ENCODE peak calls at places on chromosomes 5 and 9, in eight cellular contexts. One of them, this sample, is unnamed.

GRCh38 chr5:15995206-15996052 is 184.2 kb downstream of the MARCHF11 start:
- DNase-seq in neural crest cell: no peak
- DNase-seq in Calu3: no peak
- DNase-seq in MM.1S: peak; percentile 59
- DNase-seq in A549: peak; percentile 16
- DNase-seq in GM12865: no peak
- DNase-seq in psoas muscle: no peak
- DNase-seq in AG10803: peak; percentile 49
- DNase-seq in this sample: peak; percentile 38

GRCh38 chr9:135816179-135816970 is 91.0 kb downstream of the CAMSAP1 start:
- DNase-seq in Calu3: no peak
- DNase-seq in GM12865: no peak
- DNase-seq in A549: no peak
- DNase-seq in MM.1S: no peak
- DNase-seq in AG10803: no peak
- DNase-seq in neural crest cell: no peak
- DNase-seq in psoas muscle: no peak
- DNase-seq in this sample: no peak

GRCh38 chr5:142826741-142827492 is 56.7 kb downstream of the ARHGAP26 start:
- DNase-seq in psoas muscle: no peak
- DNase-seq in Calu3: peak; percentile 79
- DNase-seq in AG10803: peak; percentile 51
- DNase-seq in MM.1S: no peak
- DNase-seq in neural crest cell: no peak
- DNase-seq in A549: peak; percentile 47
- DNase-seq in GM12865: peak; percentile 29
- DNase-seq in this sample: peak; percentile 66

GRCh38 chr5:7779663-7780030 is 71.3 kb downstream of the CFAP90 start:
- DNase-seq in A549: no peak
- DNase-seq in neural crest cell: no peak
- DNase-seq in MM.1S: no peak
- DNase-seq in Calu3: no peak
- DNase-seq in AG10803: no peak
- DNase-seq in psoas muscle: no peak
- DNase-seq in GM12865: no peak
- DNase-seq in this sample: no peak

GRCh38 chr5:58314356-58315045 is 145.4 kb downstream of the PLK2 start:
- DNase-seq in neural crest cell: no peak
- DNase-seq in GM12865: no peak
- DNase-seq in Calu3: no peak
- DNase-seq in MM.1S: no peak
- DNase-seq in AG10803: no peak
- DNase-seq in psoas muscle: no peak
- DNase-seq in A549: peak; percentile 21
- DNase-seq in this sample: no peak

GRCh38 chr5:51378061-51378409 is 5.2 kb upstream of the ISL1 start:
- DNase-seq in GM12865: no peak
- DNase-seq in A549: no peak
- DNase-seq in MM.1S: no peak
- DNase-seq in Calu3: no peak
- DNase-seq in neural crest cell: no peak
- DNase-seq in AG10803: no peak
- DNase-seq in psoas muscle: no peak
- DNase-seq in this sample: no peak

GRCh38 chr5:132876020-132876759 is 2.7 kb downstream of the LEAP2 start:
- DNase-seq in psoas muscle: no peak
- DNase-seq in A549: no peak
- DNase-seq in Calu3: no peak
- DNase-seq in AG10803: peak; percentile 34
- DNase-seq in MM.1S: no peak
- DNase-seq in GM12865: no peak
- DNase-seq in neural crest cell: no peak
- DNase-seq in this sample: peak; percentile 60

GRCh38 chr5:35785601-35786085 is 71.0 kb upstream of the IL7R start:
- DNase-seq in neural crest cell: no peak
- DNase-seq in A549: no peak
- DNase-seq in AG10803: no peak
- DNase-seq in GM12865: no peak
- DNase-seq in Calu3: no peak
- DNase-seq in MM.1S: no peak
- DNase-seq in psoas muscle: no peak
- DNase-seq in this sample: no peak

GRCh38 chr9:130906727-130907416 is 10.3 kb upstream of the QRFP start:
- DNase-seq in neural crest cell: no peak
- DNase-seq in GM12865: no peak
- DNase-seq in MM.1S: no peak
- DNase-seq in AG10803: no peak
- DNase-seq in A549: no peak
- DNase-seq in Calu3: no peak
- DNase-seq in psoas muscle: no peak
- DNase-seq in this sample: no peak

GRCh38 chr5:172178301-172179031 is 9.6 kb downstream of the STK10 start:
- DNase-seq in Calu3: no peak
- DNase-seq in neural crest cell: no peak
- DNase-seq in psoas muscle: no peak
- DNase-seq in AG10803: no peak
- DNase-seq in MM.1S: peak; percentile 54
- DNase-seq in GM12865: peak; percentile 79
- DNase-seq in A549: no peak
- DNase-seq in this sample: no peak

GRCh38 chr5:82707741-82708140 is 369.5 kb downstream of the TMEM167A start:
- DNase-seq in neural crest cell: no peak
- DNase-seq in MM.1S: no peak
- DNase-seq in AG10803: no peak
- DNase-seq in psoas muscle: no peak
- DNase-seq in A549: no peak
- DNase-seq in GM12865: no peak
- DNase-seq in Calu3: no peak
- DNase-seq in this sample: no peak

GRCh38 chr5:141814064-141814982 is 63.9 kb downstream of the PCDH1 start:
- DNase-seq in psoas muscle: peak; percentile 34
- DNase-seq in A549: peak; percentile 55
- DNase-seq in AG10803: no peak
- DNase-seq in GM12865: peak; percentile 35
- DNase-seq in neural crest cell: peak; percentile 61
- DNase-seq in Calu3: peak; percentile 87
- DNase-seq in MM.1S: no peak
- DNase-seq in this sample: no peak
- TF ChIP-seq CTCF in psoas muscle: peak; percentile 39
- TF ChIP-seq CTCF in A549: peak; percentile 61
- TF ChIP-seq CTCF in AG10803: peak; percentile 61
- TF ChIP-seq CTCF in GM12865: peak; percentile 71
- TF ChIP-seq CTCF in neural crest cell: peak; percentile 65
- TF ChIP-seq CTCF in Calu3: peak; percentile 75
- TF ChIP-seq CTCF in MM.1S: peak; percentile 60
- TF ChIP-seq CTCF in this sample: peak; percentile 81

DNA sequence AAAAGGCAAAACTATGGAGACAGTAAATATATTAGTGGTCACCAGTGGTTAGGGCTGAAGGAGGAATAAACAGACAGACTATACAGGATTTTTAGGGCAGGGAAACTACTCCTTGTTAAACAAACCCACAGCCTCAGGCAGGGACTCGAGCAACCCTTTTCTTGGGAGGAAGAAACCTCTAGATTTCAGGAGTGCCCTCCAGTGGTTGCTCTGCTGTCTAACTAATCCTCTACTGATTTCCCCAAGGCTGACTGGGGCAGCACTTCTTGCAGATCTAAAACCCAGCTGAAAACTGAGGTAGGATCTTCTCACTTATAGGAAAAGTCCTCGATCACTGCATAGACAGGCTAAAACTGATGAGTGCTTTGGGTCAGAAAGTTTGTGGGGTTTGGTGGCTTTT is 176.8 kb downstream of the ISOC1 start:
- DNase-seq in MM.1S: peak; percentile 20
- DNase-seq in neural crest cell: no peak
- DNase-seq in A549: peak; percentile 9
- DNase-seq in Calu3: peak; percentile 36
- DNase-seq in GM12865: peak; percentile 21
- DNase-seq in AG10803: no peak
- DNase-seq in psoas muscle: no peak
- DNase-seq in this sample: no peak
- TF ChIP-seq CTCF in MM.1S: no peak
- TF ChIP-seq CTCF in neural crest cell: no peak
- TF ChIP-seq CTCF in A549: no peak
- TF ChIP-seq CTCF in Calu3: peak; percentile 30
- TF ChIP-seq CTCF in GM12865: peak; percentile 12
- TF ChIP-seq CTCF in AG10803: no peak
- TF ChIP-seq CTCF in psoas muscle: no peak
- TF ChIP-seq CTCF in this sample: no peak

DNA sequence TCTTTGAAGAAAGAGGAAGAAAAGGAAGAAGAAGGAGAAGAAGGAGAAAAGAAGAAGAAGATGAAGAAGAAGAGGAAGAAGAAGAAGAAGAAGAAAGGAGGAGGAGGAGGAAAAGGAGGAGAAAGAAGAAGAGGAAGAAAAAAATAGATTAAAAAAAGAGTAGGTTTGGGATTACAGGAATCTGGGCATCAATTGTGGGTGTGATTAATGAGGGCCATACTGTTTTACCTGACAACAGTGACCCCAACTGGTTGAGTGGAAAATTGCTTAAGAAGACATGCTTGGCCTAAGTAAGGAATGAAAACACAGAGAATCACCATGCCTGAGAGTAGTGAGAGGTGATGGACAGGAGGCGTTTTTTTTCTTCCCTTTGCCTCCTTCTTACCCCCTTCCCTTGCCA is 114.6 kb downstream of the FAM170A start:
- DNase-seq in neural crest cell: peak; percentile 4
- DNase-seq in AG10803: peak; percentile 3
- DNase-seq in MM.1S: peak; percentile 68
- DNase-seq in A549: peak; percentile 65
- DNase-seq in GM12865: peak; percentile 71
- DNase-seq in psoas muscle: no peak
- DNase-seq in Calu3: peak; percentile 51
- DNase-seq in this sample: no peak
- TF ChIP-seq CTCF in neural crest cell: peak; percentile 69
- TF ChIP-seq CTCF in AG10803: no peak
- TF ChIP-seq CTCF in MM.1S: peak; percentile 60
- TF ChIP-seq CTCF in A549: no peak
- TF ChIP-seq CTCF in GM12865: peak; percentile 67
- TF ChIP-seq CTCF in psoas muscle: no peak
- TF ChIP-seq CTCF in Calu3: peak; percentile 66
- TF ChIP-seq CTCF in this sample: peak; percentile 50

DNA sequence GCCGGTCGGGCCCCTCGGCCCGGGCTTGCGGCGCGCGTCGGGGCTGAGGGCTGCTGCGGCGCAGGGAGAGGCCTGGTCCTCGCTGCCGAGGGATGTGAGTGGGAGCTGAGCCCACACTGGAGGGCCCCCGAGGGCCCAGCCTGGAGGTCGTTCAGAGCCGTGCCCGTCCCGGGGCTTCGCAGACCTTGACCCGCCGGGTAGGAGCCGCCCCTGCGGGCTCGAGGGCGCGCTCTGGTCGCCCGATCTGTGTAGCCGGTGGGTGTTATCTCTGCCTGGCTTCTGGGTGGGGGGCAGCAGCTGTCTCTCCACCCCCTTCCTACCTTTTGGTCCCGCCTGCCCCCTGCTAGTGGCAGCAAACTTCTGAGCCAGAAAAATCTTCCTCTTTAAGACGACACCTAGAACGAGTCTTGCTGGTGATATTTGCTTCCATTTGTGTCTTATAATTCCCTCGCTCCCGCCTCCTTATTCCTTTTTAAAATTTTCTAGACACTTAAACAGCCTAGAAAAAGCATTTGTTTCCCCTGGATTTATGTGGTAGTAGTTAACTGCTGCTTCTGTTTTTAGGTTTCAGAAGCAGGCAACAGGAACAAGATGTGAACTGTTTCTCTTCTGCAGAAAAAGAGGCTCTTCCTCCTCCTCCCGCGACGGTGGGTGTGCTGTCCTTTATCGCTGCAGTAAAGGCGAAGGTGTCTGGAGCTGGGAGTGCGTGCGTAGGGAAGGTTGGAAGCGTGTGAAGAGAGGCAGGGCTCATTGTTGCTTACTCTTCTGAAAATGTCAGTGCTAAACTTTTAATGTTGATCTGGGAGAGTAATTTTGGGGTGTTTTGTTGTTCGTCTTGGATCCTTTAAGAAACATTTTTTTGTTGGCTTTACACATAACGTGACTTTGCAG is 549 bp downstream of the JAK2 start:
- DNase-seq in Calu3: peak; percentile 5
- DNase-seq in AG10803: peak; percentile 36
- DNase-seq in psoas muscle: no peak
- DNase-seq in MM.1S: peak; percentile 39
- DNase-seq in GM12865: peak; percentile 60
- DNase-seq in neural crest cell: peak; percentile 15
- DNase-seq in A549: peak; percentile 48
- DNase-seq in this sample: peak; percentile 28
- TF ChIP-seq CTCF in Calu3: no peak
- TF ChIP-seq CTCF in AG10803: no peak
- TF ChIP-seq CTCF in psoas muscle: no peak
- TF ChIP-seq CTCF in MM.1S: no peak
- TF ChIP-seq CTCF in GM12865: no peak
- TF ChIP-seq CTCF in neural crest cell: peak; percentile 12
- TF ChIP-seq CTCF in A549: peak; percentile 10
- TF ChIP-seq CTCF in this sample: peak; percentile 27

DNA sequence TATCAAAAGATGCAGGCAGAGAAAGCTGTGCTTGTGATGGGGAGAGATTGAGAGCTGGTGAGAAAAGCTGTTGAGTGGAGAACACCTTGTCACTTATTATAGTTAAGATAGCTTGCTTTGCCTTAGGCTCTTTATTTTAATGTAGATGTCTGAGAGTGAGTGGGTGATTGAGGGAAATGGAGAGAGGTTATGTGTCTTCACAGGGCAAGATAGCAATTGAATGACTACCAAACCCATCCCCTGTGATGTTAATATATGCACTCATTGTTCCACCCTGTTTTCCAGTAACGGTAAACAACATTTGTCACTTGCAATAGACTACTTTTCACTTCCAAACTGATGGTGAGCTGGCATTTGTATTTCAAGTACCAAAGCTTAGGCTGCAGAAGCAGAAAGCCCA is 699.2 kb downstream of the BRINP1 start:
- DNase-seq in Calu3: no peak
- DNase-seq in neural crest cell: no peak
- DNase-seq in psoas muscle: no peak
- DNase-seq in MM.1S: no peak
- DNase-seq in GM12865: no peak
- DNase-seq in AG10803: no peak
- DNase-seq in A549: no peak
- DNase-seq in this sample: no peak
- TF ChIP-seq CTCF in Calu3: no peak
- TF ChIP-seq CTCF in neural crest cell: no peak
- TF ChIP-seq CTCF in psoas muscle: no peak
- TF ChIP-seq CTCF in MM.1S: no peak
- TF ChIP-seq CTCF in GM12865: no peak
- TF ChIP-seq CTCF in AG10803: no peak
- TF ChIP-seq CTCF in A549: no peak
- TF ChIP-seq CTCF in this sample: no peak

GRCh38 chr5:91245871-91246270 is 137.2 kb downstream of the ARRDC3 start:
- DNase-seq in A549: no peak
- DNase-seq in Calu3: no peak
- DNase-seq in neural crest cell: no peak
- DNase-seq in AG10803: peak; percentile 25
- DNase-seq in GM12865: no peak
- DNase-seq in MM.1S: no peak
- DNase-seq in psoas muscle: no peak
- DNase-seq in this sample: peak; percentile 8
- TF ChIP-seq CTCF in A549: no peak
- TF ChIP-seq CTCF in Calu3: no peak
- TF ChIP-seq CTCF in neural crest cell: no peak
- TF ChIP-seq CTCF in AG10803: no peak
- TF ChIP-seq CTCF in GM12865: no peak
- TF ChIP-seq CTCF in MM.1S: peak; percentile 32
- TF ChIP-seq CTCF in psoas muscle: no peak
- TF ChIP-seq CTCF in this sample: peak; percentile 43

GRCh38 chr5:72092074-72092473 is 15.2 kb upstream of the MAP1B start:
- DNase-seq in MM.1S: no peak
- DNase-seq in AG10803: no peak
- DNase-seq in psoas muscle: no peak
- DNase-seq in A549: no peak
- DNase-seq in GM12865: no peak
- DNase-seq in Calu3: no peak
- DNase-seq in neural crest cell: no peak
- DNase-seq in this sample: no peak
- TF ChIP-seq CTCF in MM.1S: no peak
- TF ChIP-seq CTCF in AG10803: no peak
- TF ChIP-seq CTCF in psoas muscle: no peak
- TF ChIP-seq CTCF in A549: no peak
- TF ChIP-seq CTCF in GM12865: no peak
- TF ChIP-seq CTCF in Calu3: no peak
- TF ChIP-seq CTCF in neural crest cell: no peak
- TF ChIP-seq CTCF in this sample: no peak

This sample was measured in HFFc6.